ENCODE peak calls at places on chromosomes 5 and 9, in six cellular contexts. E, R, F, A, C and N are unnamed samples.
A peak's percentile ranks its signal among the peaks of the same experiment; 100 is the strongest.

GRCh38 chr9:97703437-97704326 is 6.5 kb upstream of the XPA start:
- DNase-seq in R (no peak), F (peak; percentile 76), A (peak; percentile 83), C (peak; percentile 88), E (peak; percentile 61), N (no peak)

GRCh38 chr9:126678989-126679388 is 65.3 kb downstream of the LMX1B start:
- DNase-seq in E (no peak), R (no peak), C (no peak), F (no peak), A (no peak), N (no peak)

GRCh38 chr5:174987443-174988012 is 263.1 kb downstream of the MSX2 start:
- DNase-seq in F (no peak), R (no peak), C (no peak), A (no peak), E (no peak), N (no peak)

GRCh38 chr5:155792873-155793272 is 534.1 kb upstream of the SGCD start:
- DNase-seq in A (no peak), F (no peak), R (no peak), E (no peak), C (no peak), N (no peak)

GRCh38 chr5:87885727-87886126 is 382.9 kb downstream of the TMEM161B start:
- DNase-seq in R (no peak), E (no peak), C (no peak), A (no peak), F (no peak), N (no peak)

GRCh38 chr5:132385321-132386105 is 16.0 kb downstream of the SLC22A5 start:
- DNase-seq in F (peak; percentile 74), C (peak; percentile 81), A (peak; percentile 50), R (peak; percentile 42), E (peak; percentile 81), N (peak; percentile 58)

GRCh38 chr9:82332018-82332773 is 343.6 kb downstream of the SPATA31D1 start:
- DNase-seq in E (no peak), C (peak; percentile 76), A (peak; percentile 74), F (no peak), R (no peak), N (no peak)

GRCh38 chr5:171520300-171521170 is 101.1 kb downstream of the FGF18 start:
- DNase-seq in C (peak; percentile 62), E (no peak), R (peak; percentile 46), F (no peak), A (peak; percentile 81), N (no peak)

GRCh38 chr5:87674235-87674634 is 261.5 kb upstream of the CCNH start:
- DNase-seq in E (no peak), R (no peak), A (no peak), F (no peak), C (no peak), N (no peak)

GRCh38 chr5:17001418-17001817 is 65.3 kb upstream of the MYO10 start:
- DNase-seq in R (no peak), C (no peak), E (no peak), A (no peak), F (no peak), N (no peak)

GRCh38 chr5:141084487-141084989 is 9.9 kb upstream of the PCDHB2 start:
- DNase-seq in C (peak; percentile 49), F (peak; percentile 29), E (peak; percentile 12), R (peak; percentile 66), A (peak; percentile 39), N (no peak)
- TF ChIP-seq CTCF in C (peak; percentile 59), F (peak; percentile 13), E (no peak), R (no peak), A (peak; percentile 63), N (no peak)

DNA sequence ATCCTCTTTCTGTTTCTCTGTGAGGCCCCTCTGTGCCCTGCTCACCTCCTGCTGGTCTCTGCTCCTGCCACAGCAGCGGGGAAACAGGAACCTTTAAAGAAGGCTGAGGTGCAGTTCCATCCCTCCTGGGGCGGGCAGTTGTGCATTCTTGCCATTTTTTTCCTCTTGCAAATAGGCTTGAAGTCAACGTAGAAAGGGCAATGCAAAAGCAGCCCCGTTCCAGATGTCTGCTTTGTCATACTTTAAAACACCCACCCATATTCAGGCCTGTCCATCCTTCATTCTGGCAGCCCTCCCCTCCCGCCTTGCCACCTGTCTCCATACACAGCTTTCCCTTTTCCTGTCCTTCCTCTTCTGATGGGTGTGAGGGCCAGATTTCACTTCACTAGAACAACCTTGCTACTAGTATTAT is 65.4 kb upstream of the KLF9 start:
- DNase-seq in F (no peak), R (no peak), E (no peak), A (peak; percentile 41), C (peak; percentile 45), N (no peak)
- TF ChIP-seq CTCF in F (no peak), R (no peak), E (no peak), A (no peak), C (no peak), N (no peak)

DNA sequence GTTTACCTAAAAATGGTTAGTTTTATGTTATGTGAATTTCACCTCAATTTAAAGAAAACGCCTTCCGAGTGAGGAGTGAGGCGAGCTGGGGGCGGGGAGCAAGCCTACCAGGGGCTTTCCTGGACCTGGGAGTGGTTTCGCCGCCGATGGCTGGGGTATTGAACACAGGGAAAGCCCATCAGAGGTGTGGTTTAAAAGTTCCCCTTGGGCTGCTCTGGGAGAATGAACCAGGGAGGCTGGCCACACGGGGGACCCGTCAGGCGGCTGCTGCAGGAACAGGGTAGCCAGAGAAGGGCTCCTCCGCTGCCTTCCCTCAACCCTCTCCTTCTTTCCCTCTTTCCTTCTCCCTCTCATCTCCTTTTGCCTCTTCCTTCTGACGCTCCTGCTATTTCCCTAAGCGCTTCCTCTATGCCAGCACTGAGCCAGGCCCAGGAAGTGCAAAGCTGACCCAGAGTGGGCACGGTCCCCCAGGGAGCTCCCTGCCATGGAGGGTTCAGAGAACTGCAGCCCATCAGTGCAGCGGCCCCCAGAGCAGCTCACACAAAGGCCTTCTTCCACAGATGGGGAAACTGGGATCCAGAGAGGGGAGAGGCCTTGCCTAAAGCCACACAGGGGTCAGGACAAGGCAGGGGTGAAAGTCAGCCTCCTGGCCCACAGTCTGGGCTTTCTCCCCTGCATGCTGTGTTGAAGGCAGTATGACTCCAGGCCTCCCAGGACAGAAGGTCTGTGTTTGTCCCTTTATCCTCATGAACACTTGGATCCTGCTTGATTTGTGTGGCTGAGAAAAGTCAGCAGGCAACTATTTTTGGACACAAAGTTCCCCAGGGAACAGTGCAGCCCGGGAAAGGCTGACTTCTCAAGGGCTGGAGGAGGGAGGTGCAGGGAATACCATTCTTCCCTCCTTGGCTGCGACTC is 4.6 kb downstream of the AKNA start:
- DNase-seq in R (no peak), E (peak; percentile 83), A (no peak), C (no peak), F (no peak), N (peak; percentile 76)
- TF ChIP-seq CTCF in R (no peak), E (peak; percentile 17), A (no peak), C (no peak), F (no peak), N (no peak)

GRCh38 chr5:169719360-169720314 is 82.6 kb downstream of the DOCK2 start:
- DNase-seq in A (no peak), F (no peak), R (no peak), C (no peak), E (peak; percentile 69), N (no peak)

GRCh38 chr5:169724303-169724702 is 87.2 kb downstream of the DOCK2 start:
- DNase-seq in R (no peak), A (no peak), C (no peak), F (no peak), E (no peak), N (no peak)

GRCh38 chr5:169721771-169722170 is 84.7 kb downstream of the DOCK2 start:
- DNase-seq in R (no peak), F (no peak), C (no peak), E (no peak), A (no peak), N (no peak)

GRCh38 chr5:169728418-169728817 is 91.3 kb downstream of the DOCK2 start:
- DNase-seq in E (no peak), F (no peak), A (no peak), C (no peak), R (no peak), N (no peak)

DNA sequence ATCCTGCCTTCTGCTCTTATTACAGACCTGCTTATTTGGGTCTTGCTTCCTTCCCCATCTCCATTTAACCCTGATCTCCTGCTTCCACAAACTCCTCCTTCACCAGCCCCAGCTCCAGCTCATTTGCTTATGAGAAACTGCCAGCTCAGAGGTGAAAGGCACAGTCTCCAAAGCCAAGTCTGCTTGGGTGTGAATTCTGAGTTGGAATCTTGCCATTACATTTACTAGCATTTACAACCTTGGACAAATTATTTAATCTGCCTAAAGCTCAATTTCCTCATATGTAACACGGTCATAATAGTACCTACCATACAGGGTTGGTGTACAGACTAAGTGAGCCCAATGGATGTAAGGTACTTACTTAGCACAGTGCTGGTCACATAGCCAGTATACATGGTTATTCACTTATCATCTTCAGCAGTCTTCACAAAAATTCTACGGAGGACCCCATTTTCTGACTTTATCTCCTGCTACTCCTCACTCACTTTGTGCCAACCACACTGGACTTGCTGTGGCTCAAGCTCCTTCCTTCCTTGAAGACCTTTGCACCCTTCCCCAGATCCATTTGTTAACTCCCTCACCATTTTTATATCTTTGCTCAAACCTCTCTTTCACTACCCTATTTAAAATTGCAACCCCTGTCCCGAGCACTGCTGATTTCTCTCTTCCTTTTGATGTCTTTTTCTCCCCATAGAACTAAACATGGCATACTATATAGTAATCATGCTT is 86.2 kb downstream of the DOCK2 start:
- DNase-seq in E (no peak), C (peak; percentile 32), R (no peak), A (no peak), F (no peak), N (no peak)
- TF ChIP-seq CTCF in E (no peak), C (no peak), R (no peak), A (no peak), F (no peak), N (no peak)

GRCh38 chr9:135551456-135551855 is 5.5 kb downstream of the OBP2A start:
- DNase-seq in A (no peak), C (no peak), R (no peak), F (no peak), E (no peak), N (no peak)
- TF ChIP-seq CTCF in A (no peak), C (no peak), R (no peak), F (no peak), E (no peak), N (no peak)

GRCh38 chr5:69219939-69220338 is 14.7 kb upstream of the CDK7 start:
- DNase-seq in A (no peak), C (no peak), E (no peak), F (no peak), R (no peak), N (no peak)

GRCh38 chr5:69213513-69214215 is 21.0 kb upstream of the CDK7 start:
- DNase-seq in E (no peak), C (peak; percentile 43), A (peak; percentile 42), F (peak; percentile 43), R (no peak), N (no peak)

GRCh38 chr5:69217154-69217731 is 17.4 kb upstream of the CDK7 start:
- DNase-seq in R (peak; percentile 95), E (peak; percentile 30), C (no peak), F (no peak), A (no peak), N (no peak)

GRCh38 chr5:69212022-69212421 is 22.6 kb downstream of the CENPH start:
- DNase-seq in F (no peak), A (no peak), C (no peak), E (peak; percentile 24), R (no peak), N (no peak)

GRCh38 chr5:69217732-69218568 is 16.7 kb upstream of the CDK7 start:
- DNase-seq in A (peak; percentile 78), C (peak; percentile 91), E (peak; percentile 97), F (peak; percentile 99), R (peak; percentile 85), N (peak; percentile 92)
- TF ChIP-seq CTCF in A (no peak), C (no peak), E (no peak), F (no peak), R (peak; percentile 17), N (no peak)

GRCh38 chr5:124180523-124181461 is 565.6 kb downstream of the ZNF608 start:
- DNase-seq in E (no peak), A (no peak), F (no peak), C (no peak), R (no peak), N (no peak)
- TF ChIP-seq CTCF in E (no peak), A (no peak), F (no peak), C (no peak), R (no peak), N (no peak)